ENCODE peak calls at places on chromosomes 2 and 18, in four cellular contexts. J is effector memory CD8-positive, alpha-beta T cell; H is thoracic aorta; B is gastrocnemius medialis. I is an unnamed sample.

GRCh38 chr18:433297-433696 is 67.2 kb downstream of the COLEC12 start:
- DNase-seq in J (no peak), H (no peak), B (no peak), I (no peak)

GRCh38 chr18:69659142-69659651 is 258.5 kb downstream of the DOK6 start:
- DNase-seq in J (no peak), H (no peak), B (no peak), I (no peak)

GRCh38 chr2:33521791-33522281 is 45.4 kb downstream of the RASGRP3 start:
- DNase-seq in J (no peak), H (peak), B (no peak), I (no peak)

GRCh38 chr2:237432484-237433092 is 18.6 kb upstream of the COL6A3 start:
- DNase-seq in J (peak), H (no peak), B (no peak), I (peak)

GRCh38 chr2:48414980-48415764 is 114.8 kb upstream of the STON1 start:
- DNase-seq in J (no peak), H (no peak), B (no peak), I (no peak)

GRCh38 chr2:85468704-85469349 is 50.3 kb downstream of the SH2D6 start:
- DNase-seq in J (no peak), H (no peak), B (no peak), I (no peak)

GRCh38 chr2:233189032-233189431 is 62.4 kb upstream of the ATG16L1 start:
- DNase-seq in J (no peak), H (no peak), B (no peak), I (no peak)

GRCh38 chr18:64203295-64203694 is 54.4 kb upstream of the LINC00305 start:
- DNase-seq in J (no peak), H (no peak), B (no peak), I (no peak)

GRCh38 chr18:8703181-8703638 is 2.1 kb upstream of the MTCL1 start:
- DNase-seq in J (no peak), H (no peak), B (no peak), I (no peak)

GRCh38 chr18:25830787-25831186 is 259.6 kb downstream of the SS18 start:
- DNase-seq in J (no peak), H (no peak), B (peak), I (peak)

GRCh38 chr2:231673348-231673770 is 35.0 kb upstream of the PTMA start:
- DNase-seq in J (no peak), H (no peak), B (no peak), I (no peak)

GRCh38 chr2:203562283-203562682 is 27.2 kb upstream of the RAPH1 start:
- DNase-seq in J (no peak), H (no peak), B (peak), I (no peak)

GRCh38 chr2:43877782-43878464 is 39.2 kb downstream of the ABCG8 start:
- DNase-seq in J (peak), H (no peak), B (peak), I (peak)

GRCh38 chr2:29983308-29983707 is 61.9 kb upstream of the ALK start:
- DNase-seq in J (no peak), H (no peak), B (no peak), I (no peak)

GRCh38 chr2:200811336-200812121 is at the start of gene BZW1:
- DNase-seq in J (peak), H (peak), B (peak), I (peak)

GRCh38 chr18:70044626-70045025 is 97.0 kb upstream of the CD226 start:
- DNase-seq in J (no peak), H (no peak), B (no peak), I (peak)

GRCh38 chr2:236993-237539 is 26.8 kb downstream of the SH3YL1 start:
- DNase-seq in J (no peak), H (no peak), B (no peak), I (no peak)

GRCh38 chr18:12606592-12607315 is 51.2 kb downstream of the SPIRE1 start:
- DNase-seq in J (no peak), H (no peak), B (no peak), I (peak)

GRCh38 chr2:74843371-74844298 is 9.7 kb downstream of the HK2 start:
- DNase-seq in J (no peak), H (no peak), B (no peak), I (peak)

GRCh38 chr2:187263675-187264580 is 184.1 kb downstream of the CALCRL start:
- DNase-seq in J (no peak), H (no peak), B (no peak), I (no peak)

GRCh38 chr18:10241571-10241970 is 212.9 kb upstream of the APCDD1 start:
- DNase-seq in J (no peak), H (no peak), B (no peak), I (no peak)

GRCh38 chr2:98433363-98433964 is 11.2 kb upstream of the INPP4A start:
- DNase-seq in J (no peak), H (no peak), B (no peak), I (no peak)

GRCh38 chr18:29351171-29351570 is 1174.2 kb upstream of the CDH2 start:
- DNase-seq in J (no peak), H (no peak), B (no peak), I (no peak)

GRCh38 chr2:66305714-66306113 is 129.2 kb upstream of the MEIS1 start:
- DNase-seq in J (no peak), H (peak), B (peak), I (no peak)

GRCh38 chr2:240918258-240919091 is 12.3 kb downstream of the CROCC2 start:
- DNase-seq in J (no peak), H (no peak), B (peak), I (no peak)

GRCh38 chr2:26840937-26841610 is 6.9 kb upstream of the DPYSL5 start:
- DNase-seq in J (no peak), H (no peak), B (no peak), I (peak)

I was measured in RKO.